ENCODE peak calls at places on chromosomes 6 and 20, in five cellular contexts. X is heart left ventricle, Q is tibial nerve, R is OCI-LY7, C is A549. Y is an unnamed sample.

GRCh38 chr6:73121421-73121993 is 103.8 kb downstream of the KHDC1L start:
- DNase-seq in C (no peak), R (no peak), Q (no peak), X (no peak), Y (peak; percentile 31)

GRCh38 chr6:137036566-137037300 is 8.0 kb downstream of the IL20RA start:
- DNase-seq in C (no peak), R (no peak), Q (no peak), X (no peak), Y (no peak)

GRCh38 chr6:153016846-153017245 is 14.3 kb upstream of the MTRF1L start:
- DNase-seq in R (no peak), X (no peak), Q (no peak), C (no peak), Y (no peak)

GRCh38 chr6:170096191-170096802 is 194.6 kb downstream of the DLL1 start:
- DNase-seq in R (no peak), X (peak; percentile 33), C (no peak), Q (no peak), Y (no peak)

GRCh38 chr6:3227363-3228045 is at the start of gene TUBB2B:
- DNase-seq in Q (no peak), X (no peak), C (no peak), R (no peak), Y (no peak)

GRCh38 chr6:133407320-133408100 is 166.4 kb downstream of the EYA4 start:
- DNase-seq in R (no peak), Q (no peak), C (no peak), X (no peak), Y (no peak)

GRCh38 chr6:150471276-150471675 is 102.5 kb downstream of the IYD start:
- DNase-seq in Q (no peak), R (no peak), X (no peak), C (no peak), Y (no peak)

GRCh38 chr6:150093397-150093796 is 24.5 kb upstream of the ULBP3 start:
- DNase-seq in X (no peak), C (no peak), Q (no peak), R (no peak), Y (no peak)

GRCh38 chr6:12543953-12544352 is 172.6 kb upstream of the PHACTR1 start:
- DNase-seq in X (no peak), C (no peak), Q (no peak), R (no peak), Y (no peak)

GRCh38 chr6:79077680-79078056 is 386 bp downstream of the PHIP start:
- DNase-seq in C (no peak), X (no peak), Q (no peak), R (peak; percentile 73), Y (no peak)

GRCh38 chr6:123055266-123055665 is 59.2 kb downstream of the CLVS2 start:
- DNase-seq in Q (no peak), R (no peak), X (no peak), C (no peak), Y (no peak)

GRCh38 chr20:19723834-19724430 is 34.1 kb upstream of the RIN2 start:
- DNase-seq in R (no peak), C (no peak), X (no peak), Q (no peak), Y (no peak)

GRCh38 chr6:28011716-28012115 is 54.7 kb downstream of the OR2B6 start:
- DNase-seq in Q (no peak), R (no peak), X (no peak), C (no peak), Y (no peak)

GRCh38 chr6:31587791-31588777 is 2.0 kb downstream of the LST1 start:
- DNase-seq in R (no peak), C (no peak), X (no peak), Q (no peak), Y (no peak)

GRCh38 chr6:121993362-121993761 is 406.1 kb upstream of the HSF2 start:
- DNase-seq in X (no peak), C (no peak), R (no peak), Q (no peak), Y (no peak)

GRCh38 chr20:1813101-1813529 is 82.1 kb upstream of the SIRPA start:
- DNase-seq in C (peak; percentile 86), X (peak; percentile 82), Q (peak; percentile 79), R (no peak), Y (no peak)

GRCh38 chr20:50347568-50347981 is 156.9 kb downstream of the CEBPB start:
- DNase-seq in X (peak; percentile 40), R (no peak), Q (no peak), C (no peak), Y (no peak)

GRCh38 chr6:64013061-64013410 is 377.4 kb downstream of the PHF3 start:
- DNase-seq in Q (no peak), R (no peak), C (no peak), X (no peak), Y (no peak)

GRCh38 chr6:125598422-125598821 is 151.0 kb upstream of the HEY2 start:
- DNase-seq in C (peak; percentile 36), X (no peak), R (no peak), Q (peak; percentile 27), Y (peak; percentile 83)

GRCh38 chr6:139135578-139136545 is 982 bp downstream of the HECA start:
- DNase-seq in X (peak; percentile 91), C (no peak), R (peak; percentile 64), Q (no peak), Y (no peak)

GRCh38 chr6:129370268-129370916 is 339.6 kb downstream of the ARHGAP18 start:
- DNase-seq in X (no peak), C (peak; percentile 23), R (peak; percentile 31), Q (peak; percentile 68), Y (no peak)

GRCh38 chr20:16806886-16807285 is 58.7 kb downstream of the OTOR start:
- DNase-seq in C (no peak), R (no peak), Q (no peak), X (no peak), Y (no peak)

GRCh38 chr20:2873747-2874041 is 413 bp downstream of the PTPRA start:
- DNase-seq in C (no peak), Q (no peak), X (peak; percentile 82), R (peak; percentile 74), Y (no peak)

GRCh38 chr6:141618180-141618581 is 514.5 kb upstream of the GJE1 start:
- DNase-seq in C (no peak), Q (no peak), X (no peak), R (no peak), Y (no peak)

GRCh38 chr6:143689852-143690251 is 12.1 kb downstream of the PHACTR2 start:
- DNase-seq in R (no peak), C (no peak), X (no peak), Q (no peak), Y (no peak)

GRCh38 chr6:162118706-162119105 is 608.9 kb downstream of the PRKN start:
- DNase-seq in C (no peak), X (no peak), R (no peak), Q (no peak), Y (no peak)

GRCh38 chr20:24060851-24061590 is 72.4 kb upstream of the GGTLC1 start:
- DNase-seq in Q (no peak), R (no peak), X (no peak), C (no peak), Y (no peak)

GRCh38 chr6:21831531-21832291 is 238.2 kb downstream of the SOX4 start:
- DNase-seq in Q (no peak), C (no peak), X (no peak), R (no peak), Y (no peak)

GRCh38 chr6:111087106-111087835 is at the start of gene SLC16A10:
- DNase-seq in Q (no peak), X (peak; percentile 87), R (no peak), C (peak; percentile 22), Y (no peak)

GRCh38 chr6:13159295-13159694 is 169.0 kb downstream of the TBC1D7 start:
- DNase-seq in X (no peak), R (no peak), C (no peak), Q (peak; percentile 38), Y (no peak)

GRCh38 chr6:111950661-111951426 is 77.6 kb upstream of the FYN start:
- DNase-seq in R (no peak), X (peak; percentile 66), Q (no peak), C (no peak), Y (no peak)

GRCh38 chr6:155946860-155947259 is 491.2 kb upstream of the NOX3 start:
- DNase-seq in X (no peak), Q (no peak), C (no peak), R (no peak), Y (no peak)

GRCh38 chr6:31143148-31143547 is 4.3 kb upstream of the PSORS1C2 start:
- DNase-seq in Q (peak; percentile 34), C (no peak), X (peak; percentile 83), R (no peak), Y (no peak)

DNA sequence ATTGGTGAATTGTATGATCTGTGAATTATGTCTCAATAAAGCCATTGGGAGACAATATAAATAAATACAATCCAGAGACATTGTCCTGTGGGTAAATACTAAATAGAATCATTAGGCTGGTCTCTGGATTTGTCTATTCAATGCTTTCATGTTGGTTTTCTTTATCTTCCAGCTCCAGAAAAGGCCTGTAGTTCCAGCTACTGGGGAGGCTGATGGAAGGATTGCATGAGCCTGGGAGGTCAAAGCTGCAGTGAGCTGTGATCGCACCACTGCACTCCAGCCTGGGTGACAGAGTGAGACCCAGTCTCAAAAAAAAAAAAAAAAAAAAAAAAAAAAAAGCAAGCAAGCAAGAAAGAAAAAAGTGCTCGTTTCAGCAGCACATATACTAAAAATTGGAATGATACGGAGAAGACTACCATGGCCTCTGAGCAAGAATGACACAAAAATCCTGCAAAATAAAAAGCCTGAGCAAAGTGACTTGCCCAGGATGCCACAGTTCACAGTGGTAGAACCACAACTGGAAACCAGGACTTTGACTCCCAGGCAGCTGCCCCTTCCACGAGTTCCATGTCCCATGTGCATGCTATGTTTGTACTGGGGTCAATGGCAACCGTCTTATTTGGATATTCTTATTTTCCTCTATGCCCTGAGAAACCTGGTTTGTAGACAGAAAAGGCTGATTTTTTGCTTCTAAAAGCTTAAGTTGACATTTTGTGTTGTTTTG is 33.6 kb upstream of the GMPR start:
- DNase-seq in R (no peak), C (no peak), Q (no peak), X (no peak), Y (no peak)
- H3K27ac ChIP-seq in R (peak overlapping the region; percentile 87), C (no peak overlapping the region), Q (no peak overlapping the region), X (peak overlapping the region; percentile 42), Y (no peak overlapping the region)

GRCh38 chr6:113068569-113068968 is 721.4 kb downstream of the RFPL4B start:
- DNase-seq in C (no peak), X (no peak), Q (no peak), R (no peak), Y (no peak)
- H3K27ac ChIP-seq in C (no peak overlapping the region), X (no peak overlapping the region), Q (no peak overlapping the region), R (no peak overlapping the region), Y (no peak overlapping the region)

DNA sequence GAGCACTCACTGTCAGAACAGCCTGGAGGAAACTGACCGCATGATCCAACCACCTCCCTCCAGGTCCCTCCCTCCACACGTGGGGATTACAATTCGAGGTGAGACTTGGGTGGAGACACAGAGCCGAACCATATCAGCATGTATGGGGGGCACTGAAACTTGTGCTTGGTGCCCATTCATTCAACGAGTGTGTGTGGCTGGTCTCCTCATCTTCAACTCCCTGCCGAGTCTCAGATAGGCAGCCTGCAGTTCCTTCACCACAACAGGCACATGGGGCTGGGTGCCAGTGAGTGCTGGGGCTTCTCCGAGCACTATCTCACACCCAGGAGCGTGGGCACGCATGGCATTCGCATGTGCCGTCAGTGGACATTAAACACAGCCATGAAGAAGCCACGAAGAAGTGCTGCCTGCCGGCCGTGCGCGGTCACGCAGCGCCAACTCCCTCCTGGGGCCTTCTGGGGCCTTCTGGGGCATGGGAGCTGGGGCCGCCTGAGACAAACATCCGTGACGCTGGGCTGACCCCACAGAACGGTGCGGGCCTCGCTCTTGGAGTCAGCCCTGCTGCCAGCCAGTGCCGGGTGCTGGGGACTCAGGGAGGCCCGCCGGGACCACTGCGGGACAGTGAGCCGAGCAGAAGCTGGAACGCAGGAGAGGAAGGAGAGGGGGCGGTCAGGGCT is 714 bp upstream of the RTEL1 start:
- DNase-seq in Q (no peak), R (no peak), C (no peak), X (no peak), Y (no peak)
- H3K27ac ChIP-seq in Q (peak overlapping the region; percentile 82), R (no peak overlapping the region), C (no peak overlapping the region), X (peak overlapping the region; percentile 81), Y (peak overlapping the region; percentile 50)

GRCh38 chr20:31842471-31843157 is 2.8 kb downstream of the FOXS1 start:
- DNase-seq in R (no peak), Q (peak; percentile 36), C (peak; percentile 45), X (peak; percentile 91), Y (no peak)
- H3K27ac ChIP-seq in R (no peak overlapping the region), Q (no peak overlapping the region), C (peak overlapping the region; percentile 85), X (peak overlapping the region; percentile 74), Y (no peak overlapping the region)